ENCODE peak calls at places on chromosomes 7 and 10, in six cellular contexts. One of them, this sample, is unnamed.

GRCh38 chr10:59997807-59998525 is 91.6 kb upstream of the CCDC6 start:
- DNase-seq in D341Med: no peak
- DNase-seq in activated CD4-positive, CD25-positive, alpha-beta regulatory T cell: no peak
- DNase-seq in mucosa of gallbladder: peak; percentile 17
- DNase-seq in smooth muscle cell of the brain vasculature: no peak
- DNase-seq in hippocampal formation: no peak
- DNase-seq in this sample: no peak

GRCh38 chr10:12717981-12718707 is 283.4 kb downstream of the CCDC3 start:
- DNase-seq in D341Med: no peak
- DNase-seq in activated CD4-positive, CD25-positive, alpha-beta regulatory T cell: no peak
- DNase-seq in mucosa of gallbladder: no peak
- DNase-seq in smooth muscle cell of the brain vasculature: no peak
- DNase-seq in hippocampal formation: no peak
- DNase-seq in this sample: no peak

GRCh38 chr7:141646826-141647480 is 55.0 kb downstream of the DENND11 start:
- DNase-seq in D341Med: no peak
- DNase-seq in activated CD4-positive, CD25-positive, alpha-beta regulatory T cell: no peak
- DNase-seq in mucosa of gallbladder: no peak
- DNase-seq in smooth muscle cell of the brain vasculature: no peak
- DNase-seq in hippocampal formation: no peak
- DNase-seq in this sample: no peak

GRCh38 chr10:123930340-123931001 is 38.9 kb upstream of the CPXM2 start:
- DNase-seq in D341Med: no peak
- DNase-seq in activated CD4-positive, CD25-positive, alpha-beta regulatory T cell: no peak
- DNase-seq in mucosa of gallbladder: no peak
- DNase-seq in smooth muscle cell of the brain vasculature: no peak
- DNase-seq in hippocampal formation: no peak
- DNase-seq in this sample: no peak

GRCh38 chr7:140146574-140146973 is 30.2 kb downstream of the KDM7A start:
- DNase-seq in D341Med: no peak
- DNase-seq in activated CD4-positive, CD25-positive, alpha-beta regulatory T cell: no peak
- DNase-seq in mucosa of gallbladder: no peak
- DNase-seq in smooth muscle cell of the brain vasculature: no peak
- DNase-seq in hippocampal formation: no peak
- DNase-seq in this sample: no peak

GRCh38 chr10:94357193-94357592 is 5.5 kb downstream of the NOC3L start:
- DNase-seq in D341Med: no peak
- DNase-seq in activated CD4-positive, CD25-positive, alpha-beta regulatory T cell: no peak
- DNase-seq in mucosa of gallbladder: no peak
- DNase-seq in smooth muscle cell of the brain vasculature: no peak
- DNase-seq in hippocampal formation: no peak
- DNase-seq in this sample: no peak

GRCh38 chr10:125035588-125036298 is 93.8 kb downstream of the ZRANB1 start:
- DNase-seq in D341Med: no peak
- DNase-seq in activated CD4-positive, CD25-positive, alpha-beta regulatory T cell: no peak
- DNase-seq in mucosa of gallbladder: no peak
- DNase-seq in smooth muscle cell of the brain vasculature: no peak
- DNase-seq in hippocampal formation: no peak
- DNase-seq in this sample: no peak

GRCh38 chr7:39069046-39069445 is 91.3 kb downstream of the POU6F2 start:
- DNase-seq in D341Med: no peak
- DNase-seq in activated CD4-positive, CD25-positive, alpha-beta regulatory T cell: no peak
- DNase-seq in mucosa of gallbladder: no peak
- DNase-seq in smooth muscle cell of the brain vasculature: no peak
- DNase-seq in hippocampal formation: no peak
- DNase-seq in this sample: no peak

GRCh38 chr7:21261627-21262564 is 166.0 kb upstream of the SP4 start:
- DNase-seq in D341Med: peak; percentile 61
- DNase-seq in activated CD4-positive, CD25-positive, alpha-beta regulatory T cell: peak; percentile 10
- DNase-seq in mucosa of gallbladder: no peak
- DNase-seq in smooth muscle cell of the brain vasculature: no peak
- DNase-seq in hippocampal formation: peak; percentile 1
- DNase-seq in this sample: no peak

GRCh38 chr7:1646957-1647891 is 22.9 kb upstream of the ELFN1 start:
- DNase-seq in D341Med: peak; percentile 91
- DNase-seq in activated CD4-positive, CD25-positive, alpha-beta regulatory T cell: no peak
- DNase-seq in mucosa of gallbladder: no peak
- DNase-seq in smooth muscle cell of the brain vasculature: no peak
- DNase-seq in hippocampal formation: no peak
- DNase-seq in this sample: no peak

GRCh38 chr10:122207596-122207995 is 63.5 kb upstream of the BTBD16 start:
- DNase-seq in D341Med: no peak
- DNase-seq in activated CD4-positive, CD25-positive, alpha-beta regulatory T cell: no peak
- DNase-seq in mucosa of gallbladder: no peak
- DNase-seq in smooth muscle cell of the brain vasculature: no peak
- DNase-seq in hippocampal formation: no peak
- DNase-seq in this sample: no peak

GRCh38 chr7:152313879-152314604 is 121.8 kb downstream of the KMT2C start:
- DNase-seq in D341Med: peak; percentile 52
- DNase-seq in activated CD4-positive, CD25-positive, alpha-beta regulatory T cell: no peak
- DNase-seq in mucosa of gallbladder: peak; percentile 53
- DNase-seq in smooth muscle cell of the brain vasculature: peak; percentile 37
- DNase-seq in hippocampal formation: no peak
- DNase-seq in this sample: peak; percentile 27

GRCh38 chr7:157150825-157151412 is 12.2 kb downstream of the UBE3C start:
- DNase-seq in D341Med: peak; percentile 73
- DNase-seq in activated CD4-positive, CD25-positive, alpha-beta regulatory T cell: no peak
- DNase-seq in mucosa of gallbladder: no peak
- DNase-seq in smooth muscle cell of the brain vasculature: no peak
- DNase-seq in hippocampal formation: peak; percentile 2
- DNase-seq in this sample: no peak

GRCh38 chr7:131424219-131424822 is 96.6 kb downstream of the MKLN1 start:
- DNase-seq in D341Med: peak; percentile 43
- DNase-seq in activated CD4-positive, CD25-positive, alpha-beta regulatory T cell: no peak
- DNase-seq in mucosa of gallbladder: no peak
- DNase-seq in smooth muscle cell of the brain vasculature: peak; percentile 15
- DNase-seq in hippocampal formation: no peak
- DNase-seq in this sample: peak; percentile 30

GRCh38 chr7:11607676-11608075 is 224.3 kb downstream of the THSD7A start:
- DNase-seq in D341Med: no peak
- DNase-seq in activated CD4-positive, CD25-positive, alpha-beta regulatory T cell: no peak
- DNase-seq in mucosa of gallbladder: no peak
- DNase-seq in smooth muscle cell of the brain vasculature: no peak
- DNase-seq in hippocampal formation: no peak
- DNase-seq in this sample: no peak

GRCh38 chr10:126924180-126924914 is 19.1 kb downstream of the DOCK1 start:
- DNase-seq in D341Med: no peak
- DNase-seq in activated CD4-positive, CD25-positive, alpha-beta regulatory T cell: no peak
- DNase-seq in mucosa of gallbladder: no peak
- DNase-seq in smooth muscle cell of the brain vasculature: no peak
- DNase-seq in hippocampal formation: no peak
- DNase-seq in this sample: no peak

GRCh38 chr7:17952387-17952786 is 12.1 kb upstream of the SNX13 start:
- DNase-seq in D341Med: no peak
- DNase-seq in activated CD4-positive, CD25-positive, alpha-beta regulatory T cell: no peak
- DNase-seq in mucosa of gallbladder: no peak
- DNase-seq in smooth muscle cell of the brain vasculature: no peak
- DNase-seq in hippocampal formation: no peak
- DNase-seq in this sample: no peak

GRCh38 chr7:117385340-117386124 is 41.8 kb downstream of the ASZ1 start:
- DNase-seq in D341Med: no peak
- DNase-seq in activated CD4-positive, CD25-positive, alpha-beta regulatory T cell: no peak
- DNase-seq in mucosa of gallbladder: no peak
- DNase-seq in smooth muscle cell of the brain vasculature: no peak
- DNase-seq in hippocampal formation: no peak
- DNase-seq in this sample: peak; percentile 24

GRCh38 chr7:25359471-25360059 is 131.3 kb upstream of the NPVF start:
- DNase-seq in D341Med: no peak
- DNase-seq in activated CD4-positive, CD25-positive, alpha-beta regulatory T cell: no peak
- DNase-seq in mucosa of gallbladder: no peak
- DNase-seq in smooth muscle cell of the brain vasculature: no peak
- DNase-seq in hippocampal formation: no peak
- DNase-seq in this sample: no peak

GRCh38 chr7:44796034-44796503 is 412 bp upstream of the PPIA start:
- DNase-seq in D341Med: no peak
- DNase-seq in activated CD4-positive, CD25-positive, alpha-beta regulatory T cell: no peak
- DNase-seq in mucosa of gallbladder: no peak
- DNase-seq in smooth muscle cell of the brain vasculature: no peak
- DNase-seq in hippocampal formation: no peak
- DNase-seq in this sample: no peak

GRCh38 chr7:76356823-76357222 is 2.0 kb downstream of the YWHAG start:
- DNase-seq in D341Med: peak; percentile 52
- DNase-seq in activated CD4-positive, CD25-positive, alpha-beta regulatory T cell: no peak
- DNase-seq in mucosa of gallbladder: peak; percentile 36
- DNase-seq in smooth muscle cell of the brain vasculature: no peak
- DNase-seq in hippocampal formation: no peak
- DNase-seq in this sample: no peak

GRCh38 chr7:43377196-43377935 is 205.5 kb upstream of the STK17A start:
- DNase-seq in D341Med: no peak
- DNase-seq in activated CD4-positive, CD25-positive, alpha-beta regulatory T cell: no peak
- DNase-seq in mucosa of gallbladder: no peak
- DNase-seq in smooth muscle cell of the brain vasculature: no peak
- DNase-seq in hippocampal formation: no peak
- DNase-seq in this sample: no peak

GRCh38 chr7:126727930-126728331 is 524.8 kb downstream of the GRM8 start:
- DNase-seq in D341Med: no peak
- DNase-seq in activated CD4-positive, CD25-positive, alpha-beta regulatory T cell: no peak
- DNase-seq in mucosa of gallbladder: no peak
- DNase-seq in smooth muscle cell of the brain vasculature: peak; percentile 7
- DNase-seq in hippocampal formation: no peak
- DNase-seq in this sample: peak; percentile 17

GRCh38 chr10:31320598-31321211 is 1.7 kb downstream of the ZEB1 start:
- DNase-seq in D341Med: peak; percentile 73
- DNase-seq in activated CD4-positive, CD25-positive, alpha-beta regulatory T cell: no peak
- DNase-seq in mucosa of gallbladder: peak; percentile 22
- DNase-seq in smooth muscle cell of the brain vasculature: no peak
- DNase-seq in hippocampal formation: peak; percentile 6
- DNase-seq in this sample: no peak

GRCh38 chr7:157611341-157611740 is 274.5 kb downstream of the DNAJB6 start:
- DNase-seq in D341Med: no peak
- DNase-seq in activated CD4-positive, CD25-positive, alpha-beta regulatory T cell: no peak
- DNase-seq in mucosa of gallbladder: no peak
- DNase-seq in smooth muscle cell of the brain vasculature: no peak
- DNase-seq in hippocampal formation: no peak
- DNase-seq in this sample: no peak

GRCh38 chr7:96211954-96212353 is 109.9 kb downstream of the SLC25A13 start:
- DNase-seq in D341Med: no peak
- DNase-seq in activated CD4-positive, CD25-positive, alpha-beta regulatory T cell: no peak
- DNase-seq in mucosa of gallbladder: no peak
- DNase-seq in smooth muscle cell of the brain vasculature: no peak
- DNase-seq in hippocampal formation: no peak
- DNase-seq in this sample: no peak

GRCh38 chr7:29894238-29894637 is 87.9 kb downstream of the WIPF3 start:
- DNase-seq in D341Med: no peak
- DNase-seq in activated CD4-positive, CD25-positive, alpha-beta regulatory T cell: no peak
- DNase-seq in mucosa of gallbladder: no peak
- DNase-seq in smooth muscle cell of the brain vasculature: no peak
- DNase-seq in hippocampal formation: no peak
- DNase-seq in this sample: no peak

GRCh38 chr10:15167411-15168295 is 840 bp downstream of the NMT2 start:
- DNase-seq in D341Med: peak; percentile 80
- DNase-seq in activated CD4-positive, CD25-positive, alpha-beta regulatory T cell: peak; percentile 45
- DNase-seq in mucosa of gallbladder: peak; percentile 44
- DNase-seq in smooth muscle cell of the brain vasculature: no peak
- DNase-seq in hippocampal formation: peak; percentile 46
- DNase-seq in this sample: no peak

GRCh38 chr10:133124357-133125211 is 35.4 kb upstream of the KNDC1 start:
- DNase-seq in D341Med: peak; percentile 76
- DNase-seq in activated CD4-positive, CD25-positive, alpha-beta regulatory T cell: no peak
- DNase-seq in mucosa of gallbladder: no peak
- DNase-seq in smooth muscle cell of the brain vasculature: no peak
- DNase-seq in hippocampal formation: no peak
- DNase-seq in this sample: no peak

GRCh38 chr10:71138126-71138860 is 74.1 kb upstream of the UNC5B start:
- DNase-seq in D341Med: no peak
- DNase-seq in activated CD4-positive, CD25-positive, alpha-beta regulatory T cell: no peak
- DNase-seq in mucosa of gallbladder: peak; percentile 58
- DNase-seq in smooth muscle cell of the brain vasculature: no peak
- DNase-seq in hippocampal formation: no peak
- DNase-seq in this sample: no peak

GRCh38 chr10:130807721-130808120 is 503.8 kb downstream of the TCERG1L start:
- DNase-seq in D341Med: no peak
- DNase-seq in activated CD4-positive, CD25-positive, alpha-beta regulatory T cell: no peak
- DNase-seq in mucosa of gallbladder: no peak
- DNase-seq in smooth muscle cell of the brain vasculature: no peak
- DNase-seq in hippocampal formation: no peak
- DNase-seq in this sample: no peak

GRCh38 chr7:1432411-1433082 is 26.7 kb downstream of the MICALL2 start:
- DNase-seq in D341Med: peak; percentile 87
- DNase-seq in activated CD4-positive, CD25-positive, alpha-beta regulatory T cell: peak; percentile 57
- DNase-seq in mucosa of gallbladder: peak; percentile 58
- DNase-seq in smooth muscle cell of the brain vasculature: peak; percentile 20
- DNase-seq in hippocampal formation: peak; percentile 36
- DNase-seq in this sample: peak; percentile 24

GRCh38 chr7:21338728-21339164 is 89.1 kb upstream of the SP4 start:
- DNase-seq in D341Med: no peak
- DNase-seq in activated CD4-positive, CD25-positive, alpha-beta regulatory T cell: no peak
- DNase-seq in mucosa of gallbladder: no peak
- DNase-seq in smooth muscle cell of the brain vasculature: no peak
- DNase-seq in hippocampal formation: no peak
- DNase-seq in this sample: no peak

GRCh38 chr7:155191901-155192478 is 105.7 kb upstream of the INSIG1 start:
- DNase-seq in D341Med: no peak
- DNase-seq in activated CD4-positive, CD25-positive, alpha-beta regulatory T cell: no peak
- DNase-seq in mucosa of gallbladder: no peak
- DNase-seq in smooth muscle cell of the brain vasculature: no peak
- DNase-seq in hippocampal formation: no peak
- DNase-seq in this sample: no peak

GRCh38 chr10:98582363-98582762 is 135.6 kb upstream of the HPS1 start:
- DNase-seq in D341Med: no peak
- DNase-seq in activated CD4-positive, CD25-positive, alpha-beta regulatory T cell: no peak
- DNase-seq in mucosa of gallbladder: no peak
- DNase-seq in smooth muscle cell of the brain vasculature: no peak
- DNase-seq in hippocampal formation: no peak
- DNase-seq in this sample: no peak

GRCh38 chr10:61757525-61758397 is 95.0 kb downstream of the CABCOCO1 start:
- DNase-seq in D341Med: no peak
- DNase-seq in activated CD4-positive, CD25-positive, alpha-beta regulatory T cell: no peak
- DNase-seq in mucosa of gallbladder: peak; percentile 52
- DNase-seq in smooth muscle cell of the brain vasculature: no peak
- DNase-seq in hippocampal formation: no peak
- DNase-seq in this sample: no peak

GRCh38 chr10:100972115-100972903 is 3.0 kb downstream of the SEMA4G start:
- DNase-seq in D341Med: no peak
- DNase-seq in activated CD4-positive, CD25-positive, alpha-beta regulatory T cell: no peak
- DNase-seq in mucosa of gallbladder: no peak
- DNase-seq in smooth muscle cell of the brain vasculature: no peak
- DNase-seq in hippocampal formation: no peak
- DNase-seq in this sample: no peak

This sample was measured in Panc1.